ENCODE peak calls at places on chromosomes 1 and 21, in five cellular contexts. One of them, this sample, is unnamed.

GRCh38 chr1:244322791-244323521 is 128.8 kb downstream of the ADSS2 start:
- DNase-seq in suprapubic skin: no peak
- DNase-seq in heart left ventricle: no peak
- DNase-seq in sigmoid colon: no peak
- DNase-seq in Peyer's patch: peak; percentile 58
- DNase-seq in this sample: peak; percentile 85

GRCh38 chr21:43318841-43319781 is 107.8 kb downstream of the SIK1 start:
- DNase-seq in Peyer's patch: no peak
- DNase-seq in sigmoid colon: no peak
- DNase-seq in suprapubic skin: no peak
- DNase-seq in heart left ventricle: peak; percentile 61
- DNase-seq in this sample: peak; percentile 66

GRCh38 chr1:206508956-206509355 is 1.6 kb downstream of the RASSF5 start:
- DNase-seq in suprapubic skin: no peak
- DNase-seq in heart left ventricle: no peak
- DNase-seq in Peyer's patch: no peak
- DNase-seq in sigmoid colon: no peak
- DNase-seq in this sample: peak; percentile 50

GRCh38 chr1:160813215-160813614 is 17.2 kb downstream of the LY9 start:
- DNase-seq in heart left ventricle: no peak
- DNase-seq in Peyer's patch: peak; percentile 62
- DNase-seq in sigmoid colon: no peak
- DNase-seq in suprapubic skin: no peak
- DNase-seq in this sample: no peak

GRCh38 chr1:230986976-230987375 is 8.1 kb downstream of the ARV1 start:
- DNase-seq in suprapubic skin: no peak
- DNase-seq in sigmoid colon: no peak
- DNase-seq in Peyer's patch: peak; percentile 58
- DNase-seq in heart left ventricle: no peak
- DNase-seq in this sample: peak; percentile 46

GRCh38 chr1:45622891-45623394 is 911 bp downstream of the CCDC17 start:
- DNase-seq in sigmoid colon: no peak
- DNase-seq in Peyer's patch: no peak
- DNase-seq in suprapubic skin: no peak
- DNase-seq in heart left ventricle: peak; percentile 20
- DNase-seq in this sample: no peak

GRCh38 chr1:173871500-173871899 is 3.3 kb downstream of the ZBTB37 start:
- DNase-seq in suprapubic skin: no peak
- DNase-seq in heart left ventricle: no peak
- DNase-seq in sigmoid colon: no peak
- DNase-seq in Peyer's patch: no peak
- DNase-seq in this sample: no peak

GRCh38 chr1:161531986-161532875 is 7.9 kb downstream of the HSPA6 start:
- DNase-seq in heart left ventricle: no peak
- DNase-seq in suprapubic skin: no peak
- DNase-seq in sigmoid colon: no peak
- DNase-seq in Peyer's patch: no peak
- DNase-seq in this sample: no peak

GRCh38 chr21:45467221-45467779 is 62.3 kb downstream of the COL18A1 start:
- DNase-seq in sigmoid colon: no peak
- DNase-seq in suprapubic skin: no peak
- DNase-seq in heart left ventricle: no peak
- DNase-seq in Peyer's patch: no peak
- DNase-seq in this sample: no peak

GRCh38 chr1:39105061-39105840 is 79.1 kb downstream of the NDUFS5 start:
- DNase-seq in suprapubic skin: peak; percentile 85
- DNase-seq in sigmoid colon: peak; percentile 90
- DNase-seq in heart left ventricle: peak; percentile 79
- DNase-seq in Peyer's patch: peak; percentile 87
- DNase-seq in this sample: peak; percentile 78

GRCh38 chr1:210686841-210687240 is 358.1 kb downstream of the HHAT start:
- DNase-seq in Peyer's patch: no peak
- DNase-seq in suprapubic skin: no peak
- DNase-seq in sigmoid colon: no peak
- DNase-seq in heart left ventricle: no peak
- DNase-seq in this sample: no peak

DNA sequence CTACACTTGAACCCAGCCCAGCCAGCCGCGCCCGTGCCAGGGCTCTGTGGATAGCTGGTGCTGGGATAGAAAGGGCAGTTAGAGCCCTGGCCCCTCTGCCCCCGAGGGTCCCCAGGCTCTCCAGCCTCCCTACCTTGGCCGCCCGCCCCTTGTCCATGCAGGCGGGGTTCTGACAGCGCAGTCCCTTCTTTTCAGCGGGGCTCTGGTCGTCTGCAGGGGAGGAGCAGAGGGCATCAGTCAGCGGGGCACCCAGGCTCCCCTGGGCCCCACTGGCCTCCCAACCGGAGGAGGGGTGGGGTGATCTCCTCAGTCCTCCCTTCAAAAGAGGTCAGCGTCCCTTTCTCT is 4.9 kb upstream of the PLEKHG5 start:
- DNase-seq in Peyer's patch: no peak
- DNase-seq in suprapubic skin: no peak
- DNase-seq in sigmoid colon: no peak
- DNase-seq in heart left ventricle: no peak
- DNase-seq in this sample: no peak
- H3K4me1 ChIP-seq in Peyer's patch: peaks cover 20% of the 10 kb centered on the region
- H3K4me1 ChIP-seq in suprapubic skin: peaks cover 57% of the 10 kb centered on the region
- H3K4me1 ChIP-seq in sigmoid colon: peaks cover 17% of the 10 kb centered on the region
- H3K4me1 ChIP-seq in heart left ventricle: peaks cover 47% of the 10 kb centered on the region
- H3K4me1 ChIP-seq in this sample: peaks cover 57% of the 10 kb centered on the region

GRCh38 chr1:91884459-91885290 is 1.3 kb downstream of the TGFBR3 start:
- DNase-seq in suprapubic skin: no peak
- DNase-seq in sigmoid colon: peak; percentile 75
- DNase-seq in heart left ventricle: no peak
- DNase-seq in Peyer's patch: peak; percentile 58
- DNase-seq in this sample: peak; percentile 50

GRCh38 chr1:91889717-91890459 is 3.9 kb upstream of the TGFBR3 start:
- DNase-seq in heart left ventricle: no peak
- DNase-seq in suprapubic skin: no peak
- DNase-seq in Peyer's patch: peak; percentile 64
- DNase-seq in sigmoid colon: no peak
- DNase-seq in this sample: peak; percentile 46

GRCh38 chr1:91883470-91883869 is 2.5 kb downstream of the TGFBR3 start:
- DNase-seq in Peyer's patch: no peak
- DNase-seq in suprapubic skin: no peak
- DNase-seq in sigmoid colon: no peak
- DNase-seq in heart left ventricle: no peak
- DNase-seq in this sample: no peak

GRCh38 chr1:91885331-91885715 is 628 bp downstream of the TGFBR3 start:
- DNase-seq in sigmoid colon: peak; percentile 73
- DNase-seq in Peyer's patch: peak; percentile 61
- DNase-seq in heart left ventricle: peak; percentile 33
- DNase-seq in suprapubic skin: peak; percentile 80
- DNase-seq in this sample: peak; percentile 60

GRCh38 chr1:91885716-91886506 is at the start of gene TGFBR3:
- DNase-seq in sigmoid colon: peak; percentile 98
- DNase-seq in suprapubic skin: peak; percentile 95
- DNase-seq in Peyer's patch: peak; percentile 90
- DNase-seq in heart left ventricle: peak; percentile 94
- DNase-seq in this sample: peak; percentile 96
- TF ChIP-seq POLR2A in sigmoid colon: peak; percentile 69
- TF ChIP-seq POLR2A in suprapubic skin: peak; percentile 88
- TF ChIP-seq POLR2A in Peyer's patch: peak; percentile 29
- TF ChIP-seq POLR2A in heart left ventricle: peak; percentile 89
- TF ChIP-seq POLR2A in this sample: peak; percentile 79

DNA sequence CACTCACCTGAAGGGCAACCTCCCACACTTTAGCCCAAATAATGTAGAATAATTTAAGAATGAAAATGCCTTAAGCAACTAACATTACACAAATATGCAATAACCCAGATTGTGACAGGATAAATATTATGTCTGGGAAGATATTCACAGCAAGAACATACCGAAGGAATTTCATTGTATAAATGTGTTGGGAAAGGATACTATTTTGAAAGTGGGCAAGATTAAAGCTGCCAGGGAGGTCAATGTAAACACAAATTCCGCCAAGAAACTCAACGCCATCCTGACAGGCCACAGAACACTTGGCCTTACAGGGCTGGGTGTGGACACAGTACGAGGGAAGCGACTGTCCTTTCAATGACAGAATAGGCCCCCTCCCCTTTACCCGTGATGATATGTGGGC is 173.3 kb downstream of the RUNX1 start:
- DNase-seq in heart left ventricle: no peak
- DNase-seq in Peyer's patch: no peak
- DNase-seq in suprapubic skin: no peak
- DNase-seq in sigmoid colon: no peak
- DNase-seq in this sample: no peak
- H3K4me1 ChIP-seq in heart left ventricle: peaks cover 24% of the 10 kb centered on the region
- H3K4me1 ChIP-seq in Peyer's patch: peaks cover 8% of the 10 kb centered on the region
- H3K4me1 ChIP-seq in suprapubic skin: peaks cover 41% of the 10 kb centered on the region
- H3K4me1 ChIP-seq in sigmoid colon: peaks cover 5% of the 10 kb centered on the region
- H3K4me1 ChIP-seq in this sample: no peaks in the 10 kb centered on the region

DNA sequence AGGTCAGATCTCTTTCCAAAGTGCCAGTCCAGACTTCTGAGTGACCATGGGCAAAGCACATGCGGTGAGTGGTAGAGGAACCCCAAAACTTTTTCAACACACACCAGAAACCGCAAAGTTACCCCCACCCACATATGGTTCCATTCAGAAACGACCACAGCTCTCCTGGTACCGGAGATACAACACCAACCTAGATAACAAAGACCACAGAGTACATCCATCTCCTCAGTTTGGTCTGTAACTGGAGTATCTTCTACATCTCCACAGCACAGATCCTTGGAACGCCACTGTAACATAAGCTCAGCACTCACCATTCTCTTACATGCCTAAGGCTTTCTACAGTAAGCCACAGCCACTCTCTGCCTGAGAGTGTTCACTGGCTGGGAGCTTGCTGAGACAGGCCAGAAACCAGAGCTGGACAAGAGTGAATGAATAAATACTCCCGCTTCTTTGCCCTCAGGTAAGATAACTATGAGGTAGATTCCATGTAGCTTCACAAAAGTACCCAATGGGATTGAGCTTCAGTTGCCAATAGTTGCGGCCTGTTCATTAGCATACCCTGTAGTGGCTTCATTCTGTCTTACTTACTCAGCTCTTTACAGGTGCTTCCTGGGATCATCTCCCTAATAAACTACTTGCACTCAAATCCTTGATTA is 81.8 kb downstream of the SMYD3 start:
- DNase-seq in heart left ventricle: no peak
- DNase-seq in sigmoid colon: no peak
- DNase-seq in suprapubic skin: no peak
- DNase-seq in Peyer's patch: no peak
- DNase-seq in this sample: no peak
- TF ChIP-seq POLR2A in heart left ventricle: no peak
- TF ChIP-seq POLR2A in sigmoid colon: no peak
- TF ChIP-seq POLR2A in suprapubic skin: no peak
- TF ChIP-seq POLR2A in Peyer's patch: no peak
- TF ChIP-seq POLR2A in this sample: no peak

DNA sequence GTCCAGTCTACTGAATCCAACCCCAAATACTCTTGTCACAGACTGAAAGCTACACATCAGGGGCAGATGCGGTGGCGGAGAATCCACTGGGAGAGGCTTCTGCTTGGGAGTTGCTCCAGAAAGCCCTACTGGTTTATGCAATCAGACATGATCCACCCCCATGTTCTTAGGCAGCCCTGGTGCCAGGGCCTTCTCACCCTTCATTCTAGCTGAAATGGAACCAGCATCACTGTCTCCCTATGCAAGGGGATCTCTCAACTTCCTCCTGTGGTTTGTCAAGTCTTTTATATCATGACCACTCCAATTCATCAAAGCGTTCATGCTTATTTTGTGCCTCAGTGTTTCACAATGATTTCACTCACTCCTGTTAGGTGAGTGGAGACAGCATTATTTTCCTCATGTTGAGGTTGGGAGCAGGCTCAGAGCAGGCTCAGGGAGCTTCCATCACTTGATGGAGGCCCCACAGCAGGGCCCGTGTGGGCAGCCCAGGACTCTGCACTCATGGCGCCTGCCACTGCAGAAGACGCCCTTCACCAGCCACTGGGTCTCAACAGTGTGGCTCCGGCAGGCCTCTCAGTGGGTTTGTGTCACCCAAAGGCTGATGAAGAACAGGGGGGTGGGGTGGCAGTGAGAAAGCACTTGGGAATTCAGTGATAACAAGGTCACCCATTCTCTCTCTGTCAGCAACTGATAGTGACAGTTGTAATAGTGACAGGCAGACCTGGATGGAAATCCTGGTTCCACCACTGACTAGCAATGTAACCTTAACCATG is 67.1 kb downstream of the CD58 start:
- DNase-seq in sigmoid colon: no peak
- DNase-seq in suprapubic skin: no peak
- DNase-seq in Peyer's patch: no peak
- DNase-seq in heart left ventricle: no peak
- DNase-seq in this sample: no peak
- H3K4me1 ChIP-seq in sigmoid colon: peaks cover 5% of the 10 kb centered on the region
- H3K4me1 ChIP-seq in suprapubic skin: peaks cover 33% of the 10 kb centered on the region
- H3K4me1 ChIP-seq in Peyer's patch: peaks cover 13% of the 10 kb centered on the region
- H3K4me1 ChIP-seq in heart left ventricle: peaks cover 69% of the 10 kb centered on the region
- H3K4me1 ChIP-seq in this sample: peaks cover 3% of the 10 kb centered on the region

GRCh38 chr21:39348355-39349210 is at the start of gene HMGN1:
- DNase-seq in suprapubic skin: peak; percentile 88
- DNase-seq in sigmoid colon: peak; percentile 91
- DNase-seq in Peyer's patch: peak; percentile 93
- DNase-seq in heart left ventricle: peak; percentile 90
- DNase-seq in this sample: peak; percentile 91
- TF ChIP-seq POLR2A in suprapubic skin: peak; percentile 56
- TF ChIP-seq POLR2A in sigmoid colon: peak; percentile 33
- TF ChIP-seq POLR2A in Peyer's patch: peak; percentile 65
- TF ChIP-seq POLR2A in heart left ventricle: peak; percentile 31
- TF ChIP-seq POLR2A in this sample: peak; percentile 52